ENCODE peak calls at places on chromosomes 16 and 17, in four cellular contexts. K, S, T and Z are unnamed samples.

GRCh38 chr17:1107777-1108559 is 71.8 kb downstream of the ABR start:
- DNase-seq in T (no peak), K (no peak), S (no peak), Z (no peak)

GRCh38 chr17:66393038-66393437 is 90.6 kb downstream of the PRKCA start:
- DNase-seq in S (no peak), T (no peak), K (no peak), Z (no peak)

GRCh38 chr16:85593503-85594195 is 19.5 kb upstream of the GSE1 start:
- DNase-seq in T (no peak), S (no peak), K (no peak), Z (no peak)

GRCh38 chr17:19387921-19388521 is 1.0 kb upstream of the MFAP4 start:
- DNase-seq in K (peak), S (no peak), T (peak), Z (peak)

GRCh38 chr17:67588326-67588725 is 129.4 kb upstream of the NOL11 start:
- DNase-seq in K (no peak), T (no peak), S (no peak), Z (no peak)

GRCh38 chr17:77396610-77397009 is 255.8 kb downstream of the SEC14L1 start:
- DNase-seq in S (no peak), K (no peak), T (peak), Z (no peak)

GRCh38 chr16:22635345-22635744 is 124.7 kb downstream of the NPIPB5 start:
- DNase-seq in T (peak), K (no peak), S (no peak), Z (no peak)

GRCh38 chr17:76700627-76701470 is 9.9 kb downstream of the MXRA7 start:
- DNase-seq in K (no peak), S (no peak), T (peak), Z (peak)

GRCh38 chr17:51046527-51047384 is 73.9 kb downstream of the SPAG9 start:
- DNase-seq in K (no peak), S (no peak), T (peak), Z (peak)

GRCh38 chr17:78358538-78359215 is 1.2 kb downstream of the SOCS3 start:
- DNase-seq in S (no peak), T (no peak), K (no peak), Z (no peak)

GRCh38 chr16:28985611-28986041 is 774 bp downstream of the LAT start:
- DNase-seq in K (no peak), T (no peak), S (no peak), Z (no peak)

GRCh38 chr16:57594531-57595031 is 33.8 kb upstream of the ADGRG1 start:
- DNase-seq in K (no peak), T (no peak), S (no peak), Z (no peak)

GRCh38 chr17:41894791-41895331 is 23.9 kb downstream of the ACLY start:
- DNase-seq in S (no peak), T (peak), K (peak), Z (peak)

GRCh38 chr17:60535382-60536279 is 9.6 kb upstream of the APPBP2 start:
- DNase-seq in K (no peak), T (peak), S (no peak), Z (peak)

GRCh38 chr17:32103476-32104113 is 38.7 kb upstream of the RHOT1 start:
- DNase-seq in K (no peak), S (no peak), T (no peak), Z (no peak)